ENCODE peak calls at places on chromosomes 16 and 17, in five cellular contexts. W is ACHN; X is EL; B is right cardiac atrium; C is stimulated activated CD8-positive, alpha-beta memory T cell treated with anti-CD3 and anti-CD28 coated beads, Interleukin-4, amount 100 ng/mL, for 1 hour. V is an unnamed sample.

GRCh38 chr16:57834936-57835335 is 32.6 kb upstream of the KIFC3 start:
- DNase-seq in C (no peak), W (peak; percentile 86), X (peak; percentile 54), B (no peak), V (no peak)

GRCh38 chr17:29483503-29483902 is 83.3 kb downstream of the ABHD15 start:
- DNase-seq in B (no peak), W (no peak), X (no peak), C (no peak), V (no peak)

GRCh38 chr16:11670171-11671131 is 2.2 kb downstream of the SNN start:
- DNase-seq in B (no peak), X (no peak), W (no peak), C (no peak), V (peak; percentile 76)

GRCh38 chr17:51119415-51120356 is 982 bp downstream of the SPAG9 start:
- DNase-seq in C (no peak), X (peak; percentile 47), W (peak; percentile 73), B (peak; percentile 73), V (peak; percentile 85)

GRCh38 chr17:29357821-29358232 is 32.3 kb upstream of the TAOK1 start:
- DNase-seq in W (no peak), B (no peak), X (no peak), C (no peak), V (no peak)

GRCh38 chr17:17681744-17682292 is 560 bp downstream of the RAI1 start:
- DNase-seq in B (peak; percentile 78), C (no peak), X (peak; percentile 39), W (peak; percentile 44), V (peak; percentile 90)

GRCh38 chr16:74667215-74667765 is 613 bp upstream of the RFWD3 start:
- DNase-seq in B (peak; percentile 63), C (no peak), W (peak; percentile 39), X (peak; percentile 25), V (peak; percentile 75)

GRCh38 chr16:79601092-79601977 is 798 bp upstream of the MAF start:
- DNase-seq in C (no peak), X (no peak), B (peak; percentile 86), W (peak; percentile 15), V (peak; percentile 88)

GRCh38 chr16:87764600-87765472 is 950 bp downstream of the KLHDC4 start:
- DNase-seq in W (no peak), X (no peak), C (no peak), B (no peak), V (no peak)

GRCh38 chr16:47523342-47524006 is 62.3 kb downstream of the PHKB start:
- DNase-seq in C (no peak), B (no peak), X (no peak), W (peak; percentile 59), V (no peak)

GRCh38 chr16:73172621-73173312 is 124.8 kb upstream of the ZFHX3 start:
- DNase-seq in X (peak; percentile 89), B (peak; percentile 92), C (no peak), W (no peak), V (no peak)

GRCh38 chr16:87822571-87822970 is 46.7 kb downstream of the SLC7A5 start:
- DNase-seq in X (no peak), C (no peak), B (peak; percentile 27), W (no peak), V (no peak)

GRCh38 chr17:13931111-13931526 is 138.2 kb upstream of the COX10 start:
- DNase-seq in B (no peak), C (no peak), W (no peak), X (peak; percentile 5), V (no peak)

GRCh38 chr17:50794361-50794760 is 27.0 kb upstream of the ANKRD40CL start:
- DNase-seq in X (no peak), B (no peak), W (no peak), C (no peak), V (no peak)

GRCh38 chr16:65306313-65306712 is 184.4 kb upstream of the CDH11 start:
- DNase-seq in B (no peak), C (no peak), W (no peak), X (no peak), V (no peak)

GRCh38 chr17:8905256-8905778 is 37.8 kb upstream of the PIK3R6 start:
- DNase-seq in C (no peak), W (no peak), B (no peak), X (no peak), V (no peak)

GRCh38 chr17:45677770-45678169 is 106.3 kb upstream of the CRHR1 start:
- DNase-seq in X (peak; percentile 17), W (peak; percentile 13), B (no peak), C (no peak), V (no peak)

V was measured in kidney.